ENCODE peak calls at places on chromosomes 3 and 15, in nine cellular contexts. L, K, G, D, X, W, T, P and V are unnamed samples.

GRCh38 chr15:93150910-93151309 is 61.9 kb upstream of the RGMA start:
- DNase-seq in L (no peak), K (no peak), G (no peak), D (peak; percentile 48), X (no peak), W (no peak), T (no peak), P (no peak), V (no peak)

GRCh38 chr3:74000715-74001114 is 376.0 kb upstream of the PDZRN3 start:
- DNase-seq in L (no peak), K (peak; percentile 34), G (no peak), D (no peak), X (no peak), W (no peak), T (no peak), P (no peak), V (no peak)

GRCh38 chr3:55162031-55162784 is 234.3 kb upstream of the LRTM1 start:
- DNase-seq in L (no peak), K (peak; percentile 74), G (no peak), D (no peak), X (no peak), W (no peak), T (no peak), P (peak; percentile 82), V (no peak)

GRCh38 chr3:94416768-94417167 is 353.9 kb downstream of the NSUN3 start:
- DNase-seq in L (no peak), K (no peak), G (no peak), D (no peak), X (no peak), W (no peak), T (no peak), P (peak; percentile 56), V (no peak)

GRCh38 chr15:29270169-29270955 is 740 bp upstream of the NSMCE3 start:
- DNase-seq in L (no peak), K (peak; percentile 76), G (no peak), D (no peak), X (no peak), W (no peak), T (peak; percentile 62), P (peak; percentile 73), V (no peak)

GRCh38 chr3:125137432-125138033 is 75.0 kb downstream of the SLC12A8 start:
- DNase-seq in L (no peak), K (peak; percentile 76), G (peak; percentile 34), D (no peak), X (no peak), W (no peak), T (no peak), P (peak; percentile 76), V (no peak)

GRCh38 chr3:196697270-196697669 is 14.8 kb downstream of the CEP19 start:
- DNase-seq in L (no peak), K (no peak), G (no peak), D (no peak), X (no peak), W (no peak), T (no peak), P (no peak), V (no peak)

GRCh38 chr15:48120751-48121150 is at the start of gene SLC24A5:
- DNase-seq in L (no peak), K (no peak), G (no peak), D (no peak), X (peak; percentile 47), W (no peak), T (no peak), P (no peak), V (peak; percentile 11)

GRCh38 chr3:34889641-34890040 is 749.7 kb upstream of the ARPP21 start:
- DNase-seq in L (no peak), K (no peak), G (no peak), D (no peak), X (no peak), W (no peak), T (no peak), P (no peak), V (no peak)

GRCh38 chr3:31204026-31204795 is 309.8 kb upstream of the GADL1 start:
- DNase-seq in L (no peak), K (no peak), G (no peak), D (no peak), X (no peak), W (no peak), T (no peak), P (no peak), V (no peak)

GRCh38 chr3:49316696-49317457 is 23.0 kb downstream of the USP4 start:
- DNase-seq in L (no peak), K (no peak), G (peak; percentile 51), D (no peak), X (no peak), W (no peak), T (no peak), P (no peak), V (no peak)

GRCh38 chr15:48861813-48862431 is 16.0 kb upstream of the EID1 start:
- DNase-seq in L (no peak), K (peak; percentile 84), G (no peak), D (no peak), X (no peak), W (no peak), T (peak; percentile 53), P (peak; percentile 82), V (peak; percentile 34)

DNA sequence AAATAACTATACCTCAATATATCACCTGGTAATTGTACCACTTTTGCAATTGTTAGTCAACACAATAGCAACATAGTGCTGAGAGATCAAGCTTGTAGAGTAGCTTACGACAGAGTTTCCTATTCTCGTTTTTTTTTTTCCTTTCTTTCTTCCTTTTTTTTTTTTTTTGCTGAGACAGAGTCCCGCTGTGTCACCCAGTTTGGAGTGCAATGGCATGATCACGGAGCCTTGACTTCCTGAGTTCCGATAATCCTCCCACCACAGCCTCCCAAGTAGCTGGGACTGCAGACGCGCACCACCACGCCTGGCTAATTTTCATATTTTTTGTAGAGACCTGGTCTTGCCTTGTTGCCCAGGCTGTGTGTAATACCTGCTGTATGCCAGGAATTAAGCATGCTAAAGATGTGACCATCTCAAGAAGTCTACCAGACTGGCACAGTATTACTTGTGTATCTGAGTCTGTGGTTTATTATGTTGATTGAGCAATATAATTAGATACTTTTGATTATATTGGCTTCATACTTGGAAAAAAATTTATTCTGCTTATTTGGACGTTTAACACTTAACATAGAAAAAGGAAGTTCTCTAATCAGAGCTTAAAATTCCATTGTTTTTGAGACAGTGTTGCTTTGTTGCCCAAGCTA is 3.0 kb downstream of the SELENOT start:
- DNase-seq in L (no peak), K (peak; percentile 11), G (no peak), D (peak; percentile 36), X (peak; percentile 67), W (no peak), T (no peak), P (no peak), V (no peak)
- H3K4me3 ChIP-seq in L (no peak overlapping the region), K (no peak overlapping the region), G (no peak overlapping the region), D (peak overlapping the region; percentile 13), X (peak overlapping the region; percentile 80), W (no peak overlapping the region), T (peak overlapping the region; percentile 2), P (no peak overlapping the region), V (no peak overlapping the region)

DNA sequence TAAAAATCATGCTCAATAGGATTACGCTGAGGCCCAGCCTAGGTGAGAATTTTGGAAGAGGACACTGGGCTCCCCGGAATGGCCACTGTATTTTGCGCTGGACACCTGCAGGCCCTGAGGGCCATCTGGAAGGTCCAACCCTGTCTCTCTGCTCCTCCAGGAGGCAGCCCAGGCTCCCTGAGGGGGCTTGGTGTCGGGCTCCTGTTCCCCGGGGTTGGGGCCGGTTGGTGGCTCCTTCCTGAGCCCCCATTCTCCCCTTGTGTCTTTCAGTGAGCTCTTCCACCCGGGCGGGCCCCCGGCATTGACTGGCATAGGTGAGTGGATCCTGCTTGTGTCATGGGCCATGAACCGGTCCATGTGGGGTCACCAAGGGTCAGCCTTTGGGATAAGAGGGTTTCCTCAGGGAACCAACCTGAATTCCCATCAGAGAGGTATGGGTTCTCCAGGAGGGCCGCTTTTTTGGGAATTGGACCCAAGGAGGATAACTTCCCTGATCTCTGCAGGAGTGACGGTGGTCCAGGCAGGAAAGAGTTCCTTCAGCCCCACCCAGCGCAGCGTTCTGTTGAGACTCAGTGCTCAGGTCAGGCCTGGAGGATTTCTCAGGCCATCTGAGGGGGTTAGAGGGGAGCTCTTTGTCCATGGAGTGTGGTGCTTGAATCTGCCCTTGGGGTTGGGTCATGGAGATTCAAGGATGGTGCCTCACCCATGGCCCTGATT is 187.8 kb downstream of the UBE3A start:
- DNase-seq in L (no peak), K (no peak), G (no peak), D (peak; percentile 12), X (peak; percentile 40), W (peak; percentile 20), T (no peak), P (no peak), V (no peak)
- H3K9me3 ChIP-seq in L (peaks cover 7% of the 10 kb centered on the region), K (no peaks in the 10 kb centered on the region), G (peaks cover 2% of the 10 kb centered on the region), D (peaks cover 92% of the 10 kb centered on the region), X (no peaks in the 10 kb centered on the region), W (peaks cover 8% of the 10 kb centered on the region), T (no peaks in the 10 kb centered on the region), P (peaks cover 48% of the 10 kb centered on the region), V (peaks cover 17% of the 10 kb centered on the region)

GRCh38 chr3:186224211-186224610 is 115.3 kb upstream of the ETV5 start:
- DNase-seq in L (no peak), K (no peak), G (no peak), D (no peak), X (no peak), W (no peak), T (no peak), P (no peak), V (no peak)

GRCh38 chr3:186220886-186221285 is 112.0 kb upstream of the ETV5 start:
- DNase-seq in L (no peak), K (peak; percentile 8), G (no peak), D (no peak), X (no peak), W (no peak), T (no peak), P (no peak), V (peak; percentile 41)

GRCh38 chr3:186226466-186226865 is 117.6 kb upstream of the ETV5 start:
- DNase-seq in L (no peak), K (no peak), G (no peak), D (no peak), X (no peak), W (no peak), T (no peak), P (no peak), V (no peak)

GRCh38 chr3:186221733-186222378 is 113.0 kb upstream of the ETV5 start:
- DNase-seq in L (no peak), K (no peak), G (no peak), D (no peak), X (no peak), W (no peak), T (no peak), P (no peak), V (no peak)

GRCh38 chr3:186225603-186226002 is 116.7 kb upstream of the ETV5 start:
- DNase-seq in L (no peak), K (peak; percentile 11), G (no peak), D (no peak), X (no peak), W (no peak), T (no peak), P (no peak), V (no peak)
- H3K27me3 ChIP-seq in L (no peaks in the 10 kb centered on the region), K (peaks cover 54% of the 10 kb centered on the region), G (no peaks in the 10 kb centered on the region), D (no peaks in the 10 kb centered on the region), X (peaks cover 5% of the 10 kb centered on the region), W (no peaks in the 10 kb centered on the region), T (no peaks in the 10 kb centered on the region), P (peaks cover 39% of the 10 kb centered on the region), V (no peaks in the 10 kb centered on the region)

DNA sequence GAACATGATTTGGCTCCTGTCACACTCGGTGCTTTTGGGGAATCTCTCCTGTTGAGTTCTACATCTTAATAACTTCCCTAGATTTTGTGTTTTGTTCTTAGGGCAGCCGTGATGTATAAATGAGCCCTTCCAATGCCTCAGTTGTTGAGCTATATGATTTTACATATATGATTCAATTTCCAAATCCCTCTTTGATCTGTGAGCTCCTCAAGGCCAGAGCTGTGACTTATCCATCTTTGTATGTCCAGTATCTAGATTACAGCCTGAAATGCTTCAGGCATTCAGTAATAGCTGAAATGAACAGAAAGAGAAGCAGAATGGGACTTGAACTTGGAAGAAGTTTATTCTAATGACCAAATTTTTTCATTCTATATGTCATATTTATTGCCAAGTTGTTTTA is 26.6 kb downstream of the CGGBP1 start:
- DNase-seq in L (no peak), K (peak; percentile 37), G (no peak), D (no peak), X (no peak), W (no peak), T (no peak), P (peak; percentile 3), V (no peak)
- H3K4me3 ChIP-seq in L (no peak overlapping the region), K (peak overlapping the region; percentile 77), G (peak overlapping the region; percentile 30), D (peak overlapping the region; percentile 34), X (peak overlapping the region; percentile 65), W (peak overlapping the region; percentile 29), T (peak overlapping the region; percentile 38), P (peak overlapping the region; percentile 74), V (no peak overlapping the region)